ENCODE peak calls at places on chromosomes 2 and 18, in four cellular contexts. R is kidney epithelial cell, A is GM06990, I is stomach. F is an unnamed sample.

GRCh38 chr2:143954208-143954607 is 565.7 kb downstream of the ZEB2 start:
- DNase-seq in R (no peak), A (no peak), I (no peak), F (no peak)

GRCh38 chr18:59910967-59911366 is 11.2 kb downstream of the PMAIP1 start:
- DNase-seq in R (no peak), A (no peak), I (no peak), F (no peak)

GRCh38 chr2:20061476-20061875 is 10.0 kb upstream of the LAPTM4A start:
- DNase-seq in R (no peak), A (no peak), I (no peak), F (no peak)

GRCh38 chr2:168565512-168565911 is 109.4 kb downstream of the CERS6 start:
- DNase-seq in R (no peak), A (no peak), I (no peak), F (no peak)

GRCh38 chr2:217261452-217261851 is 401.6 kb upstream of the TNP1 start:
- DNase-seq in R (no peak), A (no peak), I (no peak), F (peak)

GRCh38 chr2:17590342-17590911 is 49.9 kb downstream of the VSNL1 start:
- DNase-seq in R (no peak), A (no peak), I (no peak), F (no peak)

GRCh38 chr2:31397099-31397498 is 17.4 kb downstream of the XDH start:
- DNase-seq in R (no peak), A (no peak), I (peak), F (no peak)

GRCh38 chr2:16034151-16034974 is 94.0 kb downstream of the MYCN start:
- DNase-seq in R (no peak), A (no peak), I (no peak), F (no peak)

GRCh38 chr2:227390468-227391256 is 2.9 kb upstream of the SCYGR1 start:
- DNase-seq in R (no peak), A (no peak), I (no peak), F (no peak)

GRCh38 chr2:184125867-184126266 is 472.5 kb upstream of the ZNF804A start:
- DNase-seq in R (no peak), A (no peak), I (no peak), F (no peak)

GRCh38 chr2:23680951-23681350 is 246.0 kb downstream of the ATAD2B start:
- DNase-seq in R (no peak), A (no peak), I (no peak), F (no peak)

GRCh38 chr2:120562218-120563005 is 173.3 kb upstream of the GLI2 start:
- DNase-seq in R (no peak), A (no peak), I (no peak), F (no peak)

GRCh38 chr2:232323328-232323650 is 55.3 kb upstream of the ALPP start:
- DNase-seq in R (no peak), A (no peak), I (no peak), F (no peak)

GRCh38 chr2:46297546-46298271 is 502 bp downstream of the EPAS1 start:
- DNase-seq in R (no peak), A (peak), I (peak), F (no peak)

GRCh38 chr2:231807020-231807419 is 20.8 kb downstream of the COPS7B start:
- DNase-seq in R (no peak), A (no peak), I (no peak), F (no peak)

GRCh38 chr2:128690869-128691268 is 372.2 kb upstream of the HS6ST1 start:
- DNase-seq in R (no peak), A (no peak), I (no peak), F (no peak)

GRCh38 chr2:128692895-128693519 is 374.3 kb upstream of the HS6ST1 start:
- DNase-seq in R (no peak), A (no peak), I (no peak), F (no peak)

GRCh38 chr2:128691526-128691925 is 372.9 kb upstream of the HS6ST1 start:
- DNase-seq in R (no peak), A (no peak), I (no peak), F (no peak)

GRCh38 chr2:128689971-128690370 is 371.3 kb upstream of the HS6ST1 start:
- DNase-seq in R (no peak), A (no peak), I (no peak), F (no peak)

GRCh38 chr2:128690431-128690830 is 371.8 kb upstream of the HS6ST1 start:
- DNase-seq in R (no peak), A (no peak), I (no peak), F (no peak)
- H3K4me3 ChIP-seq in R (no peak), A (no peak), I (no peak), F (no peak)

GRCh38 chr18:57629399-57629798 is 7.8 kb upstream of the NARS1 start:
- DNase-seq in R (no peak), A (no peak), I (no peak), F (no peak)
- H3K4me3 ChIP-seq in R (no peak), A (no peak), I (peak), F (peak)

GRCh38 chr2:173441222-173441621 is 86.5 kb downstream of the CDCA7 start:
- DNase-seq in R (no peak), A (no peak), I (no peak), F (peak)
- H3K4me3 ChIP-seq in R (no peak), A (no peak), I (no peak), F (no peak)

GRCh38 chr18:49560277-49561126 is 1.4 kb upstream of the LIPG start:
- DNase-seq in R (no peak), A (no peak), I (no peak), F (no peak)

GRCh38 chr18:49561377-49562193 is at the start of gene LIPG:
- DNase-seq in R (peak), A (peak), I (peak), F (peak)

GRCh38 chr18:49563130-49563540 is 1.3 kb downstream of the LIPG start:
- DNase-seq in R (no peak), A (no peak), I (no peak), F (no peak)

GRCh38 chr18:49562481-49563129 is 748 bp downstream of the LIPG start:
- DNase-seq in R (no peak), A (no peak), I (no peak), F (no peak)

GRCh38 chr18:49561127-49561376 is 805 bp upstream of the LIPG start:
- DNase-seq in R (no peak), A (peak), I (no peak), F (no peak)
- H3K4me3 ChIP-seq in R (peak), A (peak), I (peak), F (peak)

GRCh38 chr2:189501487-189501886 is 60.2 kb downstream of the WDR75 start:
- DNase-seq in R (no peak), A (no peak), I (no peak), F (no peak)
- H3K4me3 ChIP-seq in R (no peak), A (no peak), I (no peak), F (no peak)

DNA sequence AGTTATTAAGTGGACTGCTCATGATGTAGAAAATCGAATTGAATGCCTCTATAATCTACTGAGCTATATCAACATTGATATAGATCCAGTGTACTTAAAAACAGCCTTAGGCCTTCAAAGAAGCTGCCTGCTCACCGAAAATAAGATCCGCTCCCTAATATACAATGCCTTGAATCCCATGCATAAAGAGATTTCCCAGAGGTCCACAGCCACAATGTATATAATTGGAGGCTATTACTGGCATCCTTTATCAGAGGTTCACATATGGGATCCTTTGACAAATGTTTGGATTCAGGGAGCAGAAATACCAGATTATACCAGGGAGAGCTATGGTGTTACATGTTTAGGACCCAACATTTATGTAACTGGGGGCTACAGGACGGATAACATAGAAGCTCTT is 2.0 kb downstream of the KLHL23 start:
- DNase-seq in R (no peak), A (no peak), I (no peak), F (no peak)
- H3K4me3 ChIP-seq in R (no peak), A (no peak), I (peak), F (no peak)

DNA sequence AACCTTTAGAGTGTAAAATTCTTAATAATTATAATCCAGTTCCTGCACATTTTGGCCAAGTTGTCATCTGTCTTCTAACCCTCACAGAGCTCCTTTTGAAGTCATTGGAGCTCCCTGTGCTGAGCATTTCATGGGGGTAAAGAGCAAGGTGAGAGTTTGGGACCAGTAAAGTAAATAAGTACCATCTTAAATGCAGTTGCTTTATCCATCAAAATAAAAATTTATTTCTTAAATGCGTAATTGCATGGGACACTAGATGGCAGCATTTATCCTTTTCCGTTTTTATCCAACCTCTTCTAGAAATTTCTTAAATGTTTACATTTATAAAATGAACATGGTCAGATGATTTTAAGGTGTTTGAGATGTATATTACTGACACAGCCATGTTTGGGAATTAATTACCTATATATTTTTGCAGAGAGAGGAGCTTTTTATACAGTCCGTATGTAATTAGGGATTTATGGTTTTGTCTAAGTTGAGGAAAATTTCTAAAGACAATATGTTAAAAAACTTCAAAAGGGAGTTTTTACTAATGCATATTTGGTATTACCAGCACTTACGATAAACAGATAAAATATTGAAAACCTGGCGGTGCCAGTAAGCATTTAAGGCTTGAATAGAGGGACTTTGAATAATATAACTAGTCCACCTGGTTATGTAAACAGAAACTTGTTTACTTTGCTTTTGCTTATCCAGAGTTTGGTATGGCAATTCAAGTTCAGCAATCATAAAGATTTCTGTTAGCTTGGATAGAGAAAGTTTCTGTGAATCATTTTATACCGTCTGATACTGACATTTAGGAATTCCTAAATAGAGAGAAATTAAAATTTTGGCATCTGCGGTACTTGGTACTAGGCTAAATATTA is 54.5 kb downstream of the ACSL3 start:
- DNase-seq in R (no peak), A (no peak), I (no peak), F (no peak)
- H3K4me3 ChIP-seq in R (no peak), A (no peak), I (no peak), F (no peak)

GRCh38 chr2:178448968-178449661 is 1.9 kb downstream of the PRKRA start:
- DNase-seq in R (no peak), A (peak), I (no peak), F (no peak)
- H3K4me3 ChIP-seq in R (no peak), A (peak), I (peak), F (no peak)

GRCh38 chr2:99600929-99601680 is 111.3 kb upstream of the REV1 start:
- DNase-seq in R (no peak), A (no peak), I (no peak), F (peak)
- H3K4me3 ChIP-seq in R (no peak), A (no peak), I (no peak), F (no peak)